ENCODE peak calls at places on chromosomes 7 and 10, in four cellular contexts. W is hypothalamus, S is right lobe of liver, R is fibroblast of the conjunctiva. C is an unnamed sample.

GRCh38 chr10:130463104-130463875 is 327.1 kb downstream of the GLRX3 start:
- DNase-seq in W (no peak), S (no peak), R (no peak), C (no peak)

GRCh38 chr7:93765475-93765874 is 125.1 kb downstream of the TFPI2 start:
- DNase-seq in W (no peak), S (no peak), R (no peak), C (no peak)

GRCh38 chr7:29748286-29749099 is 57.8 kb upstream of the WIPF3 start:
- DNase-seq in W (no peak), S (no peak), R (peak), C (no peak)

GRCh38 chr7:51679358-51679757 is 362.7 kb upstream of the COBL start:
- DNase-seq in W (no peak), S (no peak), R (no peak), C (no peak)

GRCh38 chr7:73778801-73779389 is 8.8 kb upstream of the CLDN3 start:
- DNase-seq in W (no peak), S (no peak), R (no peak), C (no peak)

GRCh38 chr7:141685285-141686035 is 16.5 kb downstream of the DENND11 start:
- DNase-seq in W (no peak), S (peak), R (no peak), C (peak)

GRCh38 chr7:134916428-134916883 is 69.9 kb upstream of the AGBL3 start:
- DNase-seq in W (no peak), S (no peak), R (no peak), C (no peak)

GRCh38 chr10:68133553-68133952 is 24.3 kb downstream of the MYPN start:
- DNase-seq in W (no peak), S (no peak), R (no peak), C (no peak)

GRCh38 chr7:81075150-81075549 is 156.3 kb upstream of the SEMA3C start:
- DNase-seq in W (no peak), S (no peak), R (no peak), C (no peak)

GRCh38 chr7:39413866-39414668 is 152.1 kb upstream of the YAE1 start:
- DNase-seq in W (no peak), S (peak), R (peak), C (no peak)

C was measured in caudate nucleus.